ENCODE peak calls at places on chromosomes 11 and 22, in seven cellular contexts. One of them, this sample, is unnamed.

GRCh38 chr11:94749367-94749766 is 18.8 kb upstream of the AMOTL1 start:
- DNase-seq in AG10803: no peak
- DNase-seq in right lobe of liver: no peak
- DNase-seq in MM.1S: no peak
- DNase-seq in cardiac fibroblast: no peak
- DNase-seq in RWPE1: peak
- DNase-seq in esophagus squamous epithelium: no peak
- DNase-seq in this sample: no peak

GRCh38 chr11:27228891-27229290 is 134.1 kb downstream of the CCDC34 start:
- DNase-seq in MM.1S: no peak
- DNase-seq in cardiac fibroblast: no peak
- DNase-seq in AG10803: no peak
- DNase-seq in right lobe of liver: no peak
- DNase-seq in RWPE1: no peak
- DNase-seq in esophagus squamous epithelium: no peak
- DNase-seq in this sample: no peak

GRCh38 chr11:29432719-29433325 is 584.0 kb downstream of the KCNA4 start:
- DNase-seq in esophagus squamous epithelium: no peak
- DNase-seq in RWPE1: peak
- DNase-seq in cardiac fibroblast: peak
- DNase-seq in right lobe of liver: no peak
- DNase-seq in MM.1S: peak
- DNase-seq in AG10803: peak
- DNase-seq in this sample: peak

GRCh38 chr11:2524446-2525165 is 79.8 kb downstream of the KCNQ1 start:
- DNase-seq in RWPE1: no peak
- DNase-seq in MM.1S: no peak
- DNase-seq in AG10803: no peak
- DNase-seq in esophagus squamous epithelium: no peak
- DNase-seq in cardiac fibroblast: no peak
- DNase-seq in right lobe of liver: no peak
- DNase-seq in this sample: no peak

GRCh38 chr11:55726715-55727324 is 46.4 kb upstream of the OR5D13 start:
- DNase-seq in AG10803: no peak
- DNase-seq in esophagus squamous epithelium: no peak
- DNase-seq in RWPE1: no peak
- DNase-seq in cardiac fibroblast: no peak
- DNase-seq in right lobe of liver: no peak
- DNase-seq in MM.1S: peak
- DNase-seq in this sample: no peak

GRCh38 chr22:27798526-27799333 is 2.8 kb downstream of the MN1 start:
- DNase-seq in right lobe of liver: no peak
- DNase-seq in RWPE1: no peak
- DNase-seq in MM.1S: no peak
- DNase-seq in AG10803: no peak
- DNase-seq in esophagus squamous epithelium: no peak
- DNase-seq in cardiac fibroblast: peak
- DNase-seq in this sample: no peak

GRCh38 chr11:122578168-122578825 is 77.2 kb upstream of the UBASH3B start:
- DNase-seq in RWPE1: no peak
- DNase-seq in MM.1S: no peak
- DNase-seq in esophagus squamous epithelium: no peak
- DNase-seq in cardiac fibroblast: no peak
- DNase-seq in AG10803: no peak
- DNase-seq in right lobe of liver: no peak
- DNase-seq in this sample: no peak

GRCh38 chr11:76856571-76856970 is 4.1 kb upstream of the ACER3 start:
- DNase-seq in RWPE1: no peak
- DNase-seq in esophagus squamous epithelium: no peak
- DNase-seq in AG10803: no peak
- DNase-seq in right lobe of liver: no peak
- DNase-seq in cardiac fibroblast: no peak
- DNase-seq in MM.1S: no peak
- DNase-seq in this sample: no peak

GRCh38 chr11:123330948-123331347 is 99.1 kb upstream of the GRAMD1B start:
- DNase-seq in cardiac fibroblast: no peak
- DNase-seq in AG10803: no peak
- DNase-seq in RWPE1: no peak
- DNase-seq in right lobe of liver: no peak
- DNase-seq in esophagus squamous epithelium: no peak
- DNase-seq in MM.1S: no peak
- DNase-seq in this sample: no peak

GRCh38 chr11:36345084-36345511 is 49.0 kb downstream of the PRR5L start:
- DNase-seq in esophagus squamous epithelium: no peak
- DNase-seq in AG10803: no peak
- DNase-seq in right lobe of liver: no peak
- DNase-seq in MM.1S: no peak
- DNase-seq in cardiac fibroblast: no peak
- DNase-seq in RWPE1: no peak
- DNase-seq in this sample: no peak
- TF ChIP-seq CTCF in esophagus squamous epithelium: no peak
- TF ChIP-seq CTCF in AG10803: no peak
- TF ChIP-seq CTCF in right lobe of liver: no peak
- TF ChIP-seq CTCF in MM.1S: no peak
- TF ChIP-seq CTCF in cardiac fibroblast: no peak
- TF ChIP-seq CTCF in RWPE1: no peak
- TF ChIP-seq CTCF in this sample: no peak

GRCh38 chr11:130825621-130826020 is 90.7 kb downstream of the SNX19 start:
- DNase-seq in right lobe of liver: no peak
- DNase-seq in MM.1S: no peak
- DNase-seq in cardiac fibroblast: no peak
- DNase-seq in esophagus squamous epithelium: no peak
- DNase-seq in AG10803: peak
- DNase-seq in RWPE1: no peak
- DNase-seq in this sample: no peak

GRCh38 chr11:130826572-130826971 is 89.7 kb downstream of the SNX19 start:
- DNase-seq in AG10803: no peak
- DNase-seq in esophagus squamous epithelium: no peak
- DNase-seq in cardiac fibroblast: no peak
- DNase-seq in MM.1S: no peak
- DNase-seq in RWPE1: no peak
- DNase-seq in right lobe of liver: no peak
- DNase-seq in this sample: no peak

GRCh38 chr11:130828741-130829140 is 87.5 kb downstream of the SNX19 start:
- DNase-seq in esophagus squamous epithelium: no peak
- DNase-seq in RWPE1: no peak
- DNase-seq in MM.1S: no peak
- DNase-seq in cardiac fibroblast: no peak
- DNase-seq in AG10803: no peak
- DNase-seq in right lobe of liver: no peak
- DNase-seq in this sample: no peak

GRCh38 chr11:130829801-130830562 is 86.3 kb downstream of the SNX19 start:
- DNase-seq in AG10803: peak
- DNase-seq in right lobe of liver: no peak
- DNase-seq in esophagus squamous epithelium: no peak
- DNase-seq in cardiac fibroblast: no peak
- DNase-seq in MM.1S: no peak
- DNase-seq in RWPE1: no peak
- DNase-seq in this sample: no peak

GRCh38 chr11:130827697-130828377 is 88.4 kb downstream of the SNX19 start:
- DNase-seq in RWPE1: peak
- DNase-seq in right lobe of liver: no peak
- DNase-seq in MM.1S: peak
- DNase-seq in cardiac fibroblast: peak
- DNase-seq in esophagus squamous epithelium: no peak
- DNase-seq in AG10803: peak
- DNase-seq in this sample: peak
- TF ChIP-seq CTCF in RWPE1: peak
- TF ChIP-seq CTCF in right lobe of liver: no peak
- TF ChIP-seq CTCF in MM.1S: peak
- TF ChIP-seq CTCF in cardiac fibroblast: peak
- TF ChIP-seq CTCF in esophagus squamous epithelium: no peak
- TF ChIP-seq CTCF in AG10803: peak
- TF ChIP-seq CTCF in this sample: peak

DNA sequence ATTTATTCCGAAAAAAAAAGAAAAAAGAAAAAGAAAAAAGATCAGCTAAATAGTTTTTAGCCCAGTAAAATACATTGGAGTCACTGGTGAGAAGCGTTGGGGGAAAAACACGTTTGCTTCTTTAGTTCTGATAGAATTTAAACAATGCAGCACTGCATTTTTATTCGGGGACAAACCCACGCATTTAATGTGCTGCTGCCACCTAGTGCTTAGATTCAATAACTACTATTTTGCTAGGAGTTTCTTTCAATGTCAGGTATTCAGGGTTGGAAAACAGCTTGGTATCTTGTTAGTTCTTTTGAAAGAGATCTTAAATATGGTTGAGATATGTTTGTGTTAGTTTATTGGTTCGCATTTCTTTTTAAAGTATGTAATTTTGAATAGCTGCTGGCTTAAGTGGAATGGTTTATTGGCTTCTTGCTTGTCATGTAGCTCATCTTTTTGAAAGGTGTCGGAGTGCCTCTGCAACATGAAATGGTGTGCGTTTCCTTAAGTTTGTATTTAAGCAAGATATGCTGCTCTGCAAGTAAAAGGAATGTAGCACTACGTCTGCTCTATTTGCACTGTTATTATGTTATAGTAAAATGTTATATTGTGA is 41.9 kb downstream of the SVIP start:
- DNase-seq in AG10803: peak
- DNase-seq in right lobe of liver: no peak
- DNase-seq in esophagus squamous epithelium: no peak
- DNase-seq in cardiac fibroblast: peak
- DNase-seq in RWPE1: peak
- DNase-seq in MM.1S: peak
- DNase-seq in this sample: peak
- TF ChIP-seq CTCF in AG10803: peak
- TF ChIP-seq CTCF in right lobe of liver: peak
- TF ChIP-seq CTCF in esophagus squamous epithelium: peak
- TF ChIP-seq CTCF in cardiac fibroblast: peak
- TF ChIP-seq CTCF in RWPE1: peak
- TF ChIP-seq CTCF in MM.1S: peak
- TF ChIP-seq CTCF in this sample: peak

GRCh38 chr11:69537126-69537525 is 55.7 kb downstream of the LINC01488 start:
- DNase-seq in cardiac fibroblast: no peak
- DNase-seq in right lobe of liver: peak
- DNase-seq in RWPE1: no peak
- DNase-seq in esophagus squamous epithelium: no peak
- DNase-seq in MM.1S: no peak
- DNase-seq in AG10803: no peak
- DNase-seq in this sample: no peak
- TF ChIP-seq CTCF in cardiac fibroblast: no peak
- TF ChIP-seq CTCF in right lobe of liver: no peak
- TF ChIP-seq CTCF in RWPE1: no peak
- TF ChIP-seq CTCF in esophagus squamous epithelium: no peak
- TF ChIP-seq CTCF in MM.1S: no peak
- TF ChIP-seq CTCF in AG10803: no peak
- TF ChIP-seq CTCF in this sample: no peak

GRCh38 chr11:17905477-17905876 is 107.4 kb downstream of the SERGEF start:
- DNase-seq in cardiac fibroblast: no peak
- DNase-seq in AG10803: no peak
- DNase-seq in RWPE1: no peak
- DNase-seq in esophagus squamous epithelium: no peak
- DNase-seq in right lobe of liver: no peak
- DNase-seq in MM.1S: no peak
- DNase-seq in this sample: peak

GRCh38 chr11:17907046-17907445 is 105.8 kb downstream of the SERGEF start:
- DNase-seq in AG10803: no peak
- DNase-seq in right lobe of liver: no peak
- DNase-seq in MM.1S: no peak
- DNase-seq in esophagus squamous epithelium: no peak
- DNase-seq in cardiac fibroblast: no peak
- DNase-seq in RWPE1: no peak
- DNase-seq in this sample: no peak

DNA sequence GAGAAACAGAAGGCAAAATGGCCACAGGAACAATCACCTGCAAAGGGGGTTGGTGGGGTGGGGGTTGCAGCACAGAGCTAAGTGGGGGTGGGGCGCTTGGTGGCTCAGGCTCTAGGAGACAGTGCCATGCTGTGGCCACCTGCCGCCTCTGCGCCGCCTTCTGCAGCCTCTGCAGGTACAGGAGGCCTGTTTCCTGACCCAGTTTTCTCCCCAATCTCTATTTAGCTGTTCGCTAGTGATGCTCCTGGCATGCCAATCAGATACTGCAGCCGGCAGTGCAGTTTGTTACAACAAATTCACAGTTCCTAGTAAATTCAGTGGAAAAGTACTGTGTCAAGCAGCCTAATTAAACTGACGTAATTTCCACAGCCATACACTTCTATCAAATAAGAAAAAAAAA is 106.4 kb downstream of the SERGEF start:
- DNase-seq in cardiac fibroblast: no peak
- DNase-seq in esophagus squamous epithelium: no peak
- DNase-seq in AG10803: no peak
- DNase-seq in RWPE1: no peak
- DNase-seq in right lobe of liver: no peak
- DNase-seq in MM.1S: no peak
- DNase-seq in this sample: no peak
- TF ChIP-seq CTCF in cardiac fibroblast: peak
- TF ChIP-seq CTCF in esophagus squamous epithelium: no peak
- TF ChIP-seq CTCF in AG10803: peak
- TF ChIP-seq CTCF in RWPE1: no peak
- TF ChIP-seq CTCF in right lobe of liver: no peak
- TF ChIP-seq CTCF in MM.1S: no peak
- TF ChIP-seq CTCF in this sample: peak

This sample was measured in GM13977.